ENCODE peak calls at places on chromosomes 1 and 21, in six cellular contexts. G, U, S, H, P and L are unnamed samples.

GRCh38 chr1:17279001-17279830 is 28.8 kb upstream of the PADI4 start:
- DNase-seq in G (no peak), U (no peak), S (no peak), H (no peak), P (no peak), L (no peak)

GRCh38 chr1:164647211-164647610 is 88.2 kb downstream of the PBX1 start:
- DNase-seq in G (no peak), U (no peak), S (no peak), H (no peak), P (no peak), L (no peak)

GRCh38 chr1:25566186-25566729 is 22.9 kb downstream of the LDLRAP1 start:
- DNase-seq in G (no peak), U (no peak), S (no peak), H (no peak), P (no peak), L (no peak)

GRCh38 chr1:151273924-151274466 is 8.1 kb upstream of the ZNF687 start:
- DNase-seq in G (no peak), U (no peak), S (no peak), H (no peak), P (no peak), L (no peak)

GRCh38 chr1:14693996-14694395 is 95.5 kb downstream of the KAZN start:
- DNase-seq in G (no peak), U (no peak), S (no peak), H (no peak), P (no peak), L (no peak)

GRCh38 chr1:56304975-56305374 is 274.4 kb downstream of the PLPP3 start:
- DNase-seq in G (no peak), U (no peak), S (no peak), H (no peak), P (no peak), L (peak; percentile 42)

GRCh38 chr1:157775101-157775870 is 1.6 kb downstream of the FCRL2 start:
- DNase-seq in G (no peak), U (no peak), S (no peak), H (no peak), P (no peak), L (no peak)

GRCh38 chr1:7613851-7614205 is 157.3 kb upstream of the VAMP3 start:
- DNase-seq in G (no peak), U (no peak), S (no peak), H (no peak), P (no peak), L (no peak)

GRCh38 chr1:39727932-39728317 is 10.8 kb upstream of the PPIE start:
- DNase-seq in G (no peak), U (no peak), S (no peak), H (no peak), P (no peak), L (no peak)

DNA sequence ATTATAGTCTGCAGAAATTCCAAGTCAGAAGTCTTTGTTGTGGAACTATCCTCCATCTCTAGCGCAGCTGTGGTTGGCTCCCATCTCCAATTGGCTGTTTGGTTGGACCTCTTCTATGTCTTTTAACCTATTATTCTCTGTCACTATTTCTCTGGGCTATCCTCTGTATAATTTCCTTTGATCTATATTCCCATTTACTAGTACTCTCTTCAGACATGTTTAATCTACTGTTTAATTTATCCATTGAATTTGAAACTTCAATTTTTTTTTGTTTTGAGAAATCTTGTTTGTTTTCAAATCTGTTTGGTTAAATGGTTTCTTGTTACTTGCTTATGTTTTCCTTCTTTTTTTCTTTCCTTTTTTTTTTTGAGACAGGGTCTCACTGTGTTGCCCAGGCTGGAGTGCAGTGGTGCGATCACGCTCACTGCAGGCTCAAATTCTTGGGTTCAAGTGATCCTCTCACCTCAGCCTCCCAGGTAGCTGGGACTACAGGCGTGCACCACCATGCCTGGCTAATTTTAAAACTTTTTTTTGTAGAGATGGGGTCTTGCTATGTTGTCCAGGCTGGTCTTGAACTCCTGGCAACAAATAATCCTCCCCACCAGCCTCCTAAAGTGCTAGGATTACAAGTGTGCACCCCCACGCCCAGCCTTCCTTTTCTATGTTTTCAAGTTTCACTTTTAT is 28.1 kb downstream of the SOAT1 start:
- DNase-seq in G (no peak), U (no peak), S (no peak), H (no peak), P (no peak), L (no peak)
- TF ChIP-seq SMC3 in G (no peak), U (no peak), S (no peak), H (no peak), P (no peak), L (no peak)

GRCh38 chr21:46078322-46078981 is 19.5 kb upstream of the COL6A2 start:
- DNase-seq in G (no peak), U (no peak), S (no peak), H (no peak), P (no peak), L (no peak)

GRCh38 chr21:46079357-46080170 is 18.3 kb upstream of the COL6A2 start:
- DNase-seq in G (no peak), U (peak; percentile 92), S (no peak), H (no peak), P (no peak), L (peak; percentile 96)

GRCh38 chr21:46078984-46079356 is 18.9 kb upstream of the COL6A2 start:
- DNase-seq in G (no peak), U (no peak), S (no peak), H (no peak), P (no peak), L (no peak)

GRCh38 chr21:46080171-46081021 is 17.5 kb upstream of the COL6A2 start:
- DNase-seq in G (no peak), U (peak; percentile 84), S (no peak), H (no peak), P (no peak), L (no peak)

GRCh38 chr21:46077674-46078101 is 20.2 kb upstream of the COL6A2 start:
- DNase-seq in G (no peak), U (no peak), S (no peak), H (no peak), P (no peak), L (no peak)
- TF ChIP-seq SMC3 in G (no peak), U (no peak), S (no peak), H (no peak), P (no peak), L (no peak)

GRCh38 chr21:46096997-46097825 is 701 bp upstream of the COL6A2 start:
- DNase-seq in G (no peak), U (no peak), S (no peak), H (no peak), P (no peak), L (no peak)
- TF ChIP-seq SMC3 in G (no peak), U (no peak), S (no peak), H (no peak), P (no peak), L (no peak)

GRCh38 chr1:160814316-160814715 is 18.3 kb downstream of the LY9 start:
- DNase-seq in G (no peak), U (no peak), S (no peak), H (no peak), P (no peak), L (no peak)
- TF ChIP-seq SMC3 in G (no peak), U (no peak), S (no peak), H (no peak), P (no peak), L (no peak)

DNA sequence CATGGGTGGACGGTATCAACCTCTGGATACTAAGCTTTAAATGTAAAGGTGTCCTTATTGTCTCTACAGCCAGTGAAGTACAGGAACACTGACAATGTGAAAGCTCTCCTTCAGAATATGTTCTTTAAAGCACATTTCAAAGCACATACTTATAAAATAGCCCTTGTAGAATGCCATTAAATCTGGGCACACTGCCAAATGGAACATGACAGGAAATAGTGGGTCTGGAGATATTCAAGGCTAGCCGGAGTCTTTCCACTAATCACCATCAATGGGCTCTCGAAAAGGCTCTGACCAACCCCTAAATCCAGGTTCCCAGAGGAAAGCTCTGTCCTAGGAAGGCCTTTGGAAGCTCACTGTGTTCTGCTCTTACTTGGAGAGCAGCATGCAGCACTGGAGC is 46.6 kb downstream of the PLD5 start:
- DNase-seq in G (no peak), U (peak; percentile 73), S (no peak), H (no peak), P (no peak), L (no peak)
- TF ChIP-seq SMC3 in G (no peak), U (no peak), S (no peak), H (no peak), P (no peak), L (no peak)

GRCh38 chr1:192632641-192633532 is 3.1 kb upstream of the RGS13 start:
- DNase-seq in G (no peak), U (no peak), S (no peak), H (no peak), P (peak; percentile 7), L (no peak)

GRCh38 chr1:192630521-192631287 is 5.2 kb upstream of the RGS13 start:
- DNase-seq in G (no peak), U (no peak), S (no peak), H (no peak), P (no peak), L (no peak)

GRCh38 chr1:192632188-192632587 is 3.8 kb upstream of the RGS13 start:
- DNase-seq in G (no peak), U (no peak), S (no peak), H (no peak), P (no peak), L (peak; percentile 36)

GRCh38 chr1:192633533-192634258 is 2.3 kb upstream of the RGS13 start:
- DNase-seq in G (no peak), U (no peak), S (no peak), H (no peak), P (no peak), L (peak; percentile 47)

DNA sequence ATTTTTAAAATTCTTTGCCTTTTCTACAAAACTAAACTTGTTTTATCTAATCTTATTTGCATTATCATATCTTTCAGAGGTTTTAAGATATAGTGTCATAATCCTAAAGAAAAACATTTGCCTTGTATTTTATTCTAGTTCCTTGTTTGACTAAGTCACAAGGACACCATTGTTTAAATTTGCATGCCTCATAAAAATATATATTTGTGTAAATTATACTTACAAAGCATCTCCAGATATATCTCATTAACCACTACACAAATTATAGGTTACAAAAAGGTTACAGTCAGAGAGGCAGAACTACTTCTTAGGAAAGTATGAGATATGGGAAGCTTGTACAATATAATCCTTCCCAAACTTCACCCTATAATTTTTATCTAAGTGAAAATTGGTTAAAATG is 4.2 kb upstream of the RGS13 start:
- DNase-seq in G (no peak), U (no peak), S (no peak), H (no peak), P (no peak), L (no peak)
- TF ChIP-seq SMC3 in G (no peak), U (no peak), S (no peak), H (no peak), P (no peak), L (no peak)

DNA sequence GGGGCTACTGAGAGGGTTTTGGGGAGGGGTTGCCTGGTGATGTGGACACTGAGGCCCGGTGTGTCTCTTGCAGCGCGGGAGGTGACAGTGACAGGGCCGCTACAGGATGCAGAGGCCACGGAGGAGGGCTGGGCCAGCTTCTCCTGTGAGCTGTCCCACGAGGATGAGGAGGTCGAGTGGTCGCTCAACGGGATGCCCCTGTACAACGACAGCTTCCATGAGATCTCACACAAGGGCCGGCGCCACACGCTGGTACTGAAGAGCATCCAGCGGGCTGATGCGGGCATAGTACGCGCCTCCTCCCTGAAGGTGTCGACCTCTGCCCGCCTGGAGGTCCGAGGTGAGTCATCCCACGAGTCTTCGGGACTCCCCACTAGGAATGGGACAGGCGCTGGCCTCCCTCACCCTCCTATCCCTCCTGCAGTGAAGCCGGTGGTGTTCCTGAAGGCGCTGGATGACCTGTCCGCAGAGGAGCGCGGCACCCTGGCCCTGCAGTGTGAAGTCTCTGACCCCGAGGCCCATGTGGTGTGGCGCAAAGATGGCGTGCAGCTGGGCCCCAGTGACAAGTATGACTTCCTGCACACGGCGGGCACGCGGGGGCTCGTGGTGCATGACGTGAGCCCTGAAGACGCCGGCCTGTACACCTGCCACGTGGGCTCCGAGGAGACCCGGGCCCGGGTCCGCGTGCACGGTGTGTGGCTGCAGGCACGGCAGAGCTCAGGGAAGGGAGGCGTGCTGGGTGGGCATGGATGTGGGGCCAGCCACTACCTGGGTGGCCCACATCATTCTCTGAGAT is 72.5 kb downstream of the OBSCN start:
- DNase-seq in G (no peak), U (no peak), S (no peak), H (no peak), P (no peak), L (no peak)
- TF ChIP-seq SMC3 in G (no peak), U (no peak), S (no peak), H (no peak), P (no peak), L (no peak)